ENCODE peak calls at places on chromosomes 3 and 15, in five cellular contexts. One of them, this sample, is unnamed.

GRCh38 chr15:26525096-26525495 is 247.8 kb downstream of the GABRB3 start:
- DNase-seq in cardiac fibroblast: no peak
- DNase-seq in Peyer's patch: no peak
- DNase-seq in stomach: no peak
- DNase-seq in thoracic aorta: no peak
- DNase-seq in this sample: no peak

GRCh38 chr3:194522579-194523046 is 35.8 kb upstream of the ATP13A3 start:
- DNase-seq in stomach: no peak
- DNase-seq in thoracic aorta: no peak
- DNase-seq in cardiac fibroblast: peak
- DNase-seq in Peyer's patch: no peak
- DNase-seq in this sample: no peak

GRCh38 chr3:132079150-132079549 is 44.3 kb upstream of the CPNE4 start:
- DNase-seq in thoracic aorta: no peak
- DNase-seq in stomach: no peak
- DNase-seq in Peyer's patch: no peak
- DNase-seq in cardiac fibroblast: peak
- DNase-seq in this sample: no peak

GRCh38 chr15:48928877-48929538 is 34.7 kb downstream of the SHC4 start:
- DNase-seq in cardiac fibroblast: no peak
- DNase-seq in stomach: no peak
- DNase-seq in thoracic aorta: no peak
- DNase-seq in Peyer's patch: no peak
- DNase-seq in this sample: no peak

GRCh38 chr15:38879909-38880471 is 315.4 kb upstream of the RASGRP1 start:
- DNase-seq in stomach: no peak
- DNase-seq in cardiac fibroblast: peak
- DNase-seq in thoracic aorta: no peak
- DNase-seq in Peyer's patch: peak
- DNase-seq in this sample: no peak

GRCh38 chr15:89436560-89437311 is 59.6 kb downstream of the RHCG start:
- DNase-seq in stomach: no peak
- DNase-seq in cardiac fibroblast: no peak
- DNase-seq in thoracic aorta: no peak
- DNase-seq in Peyer's patch: peak
- DNase-seq in this sample: no peak

GRCh38 chr3:69986419-69986818 is 13.1 kb upstream of the SAMMSON start:
- DNase-seq in Peyer's patch: no peak
- DNase-seq in cardiac fibroblast: no peak
- DNase-seq in stomach: no peak
- DNase-seq in thoracic aorta: no peak
- DNase-seq in this sample: no peak

GRCh38 chr3:156693166-156693565 is 18.8 kb downstream of the TIPARP start:
- DNase-seq in cardiac fibroblast: peak
- DNase-seq in stomach: no peak
- DNase-seq in thoracic aorta: no peak
- DNase-seq in Peyer's patch: no peak
- DNase-seq in this sample: no peak

GRCh38 chr3:119098620-119099222 is 47.2 kb upstream of the TEX55 start:
- DNase-seq in Peyer's patch: no peak
- DNase-seq in thoracic aorta: no peak
- DNase-seq in stomach: no peak
- DNase-seq in cardiac fibroblast: peak
- DNase-seq in this sample: no peak

GRCh38 chr3:9098716-9099675 is 135.7 kb upstream of the RAD18 start:
- DNase-seq in Peyer's patch: no peak
- DNase-seq in cardiac fibroblast: no peak
- DNase-seq in thoracic aorta: no peak
- DNase-seq in stomach: no peak
- DNase-seq in this sample: no peak

GRCh38 chr15:70702584-70702983 is 60.8 kb downstream of the UACA start:
- DNase-seq in thoracic aorta: no peak
- DNase-seq in stomach: no peak
- DNase-seq in cardiac fibroblast: no peak
- DNase-seq in Peyer's patch: no peak
- DNase-seq in this sample: no peak

GRCh38 chr3:55339390-55339789 is 147.7 kb downstream of the WNT5A start:
- DNase-seq in thoracic aorta: no peak
- DNase-seq in Peyer's patch: no peak
- DNase-seq in stomach: no peak
- DNase-seq in cardiac fibroblast: no peak
- DNase-seq in this sample: no peak

GRCh38 chr15:42444415-42445063 is 46.4 kb downstream of the ZNF106 start:
- DNase-seq in Peyer's patch: no peak
- DNase-seq in cardiac fibroblast: no peak
- DNase-seq in stomach: no peak
- DNase-seq in thoracic aorta: no peak
- DNase-seq in this sample: no peak

GRCh38 chr3:157693762-157694161 is 190.5 kb upstream of the VEPH1 start:
- DNase-seq in cardiac fibroblast: no peak
- DNase-seq in Peyer's patch: no peak
- DNase-seq in stomach: no peak
- DNase-seq in thoracic aorta: no peak
- DNase-seq in this sample: no peak

GRCh38 chr3:134857776-134858515 is 62.9 kb downstream of the EPHB1 start:
- DNase-seq in stomach: no peak
- DNase-seq in Peyer's patch: no peak
- DNase-seq in cardiac fibroblast: no peak
- DNase-seq in thoracic aorta: no peak
- DNase-seq in this sample: no peak

GRCh38 chr15:64503197-64503596 is 42.8 kb downstream of the ZNF609 start:
- DNase-seq in cardiac fibroblast: peak
- DNase-seq in stomach: no peak
- DNase-seq in Peyer's patch: no peak
- DNase-seq in thoracic aorta: no peak
- DNase-seq in this sample: no peak

DNA sequence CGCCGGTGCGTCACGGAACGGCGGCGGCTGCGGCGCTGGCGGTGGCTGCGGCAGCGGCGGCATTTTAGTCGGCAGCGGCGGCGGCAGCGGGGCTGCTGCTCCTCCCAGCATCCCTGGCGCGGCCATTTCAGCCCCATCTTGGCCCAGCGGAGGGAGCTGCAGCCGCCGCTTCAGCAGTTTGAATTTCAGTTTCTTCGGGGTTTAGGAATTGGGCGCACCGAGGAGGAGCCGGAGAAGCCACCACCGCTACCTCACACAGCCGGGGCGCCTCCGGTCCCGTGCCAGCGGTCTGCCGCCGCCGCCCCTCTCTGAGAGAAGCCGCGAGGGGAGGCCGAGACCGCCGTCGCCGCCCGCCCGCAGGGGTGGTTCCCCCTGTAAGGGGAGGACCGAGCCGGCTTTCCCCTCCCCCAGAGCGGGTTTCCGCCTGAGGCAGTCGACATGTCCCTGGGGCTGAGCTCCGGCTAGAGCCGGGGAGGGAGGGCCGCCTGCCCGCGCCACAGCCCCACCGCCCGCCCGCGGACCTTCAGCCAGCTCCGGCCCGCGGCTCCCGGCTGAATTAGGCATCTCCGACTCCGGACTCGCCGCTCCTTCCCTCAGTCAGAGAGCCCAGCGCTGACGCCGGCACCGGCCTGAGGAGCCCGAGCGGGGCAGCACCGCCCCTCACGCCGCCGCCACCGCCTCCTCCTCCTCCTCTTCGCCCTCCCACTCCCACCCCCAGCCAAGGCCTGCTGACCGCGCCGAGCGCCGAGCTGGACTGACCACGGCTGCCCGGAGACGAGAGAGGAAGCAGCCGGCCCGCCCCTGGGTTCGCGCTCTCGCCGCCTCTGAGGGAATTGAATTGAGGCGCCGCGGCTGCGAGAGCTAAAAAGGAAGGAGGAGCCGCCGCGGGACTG is at the start of gene TSC22D2:
- DNase-seq in thoracic aorta: peak
- DNase-seq in Peyer's patch: peak
- DNase-seq in cardiac fibroblast: peak
- DNase-seq in stomach: peak
- DNase-seq in this sample: peak
- TF ChIP-seq CTCF in thoracic aorta: no peak
- TF ChIP-seq CTCF in Peyer's patch: peak
- TF ChIP-seq CTCF in cardiac fibroblast: no peak
- TF ChIP-seq CTCF in stomach: no peak
- TF ChIP-seq CTCF in this sample: no peak

GRCh38 chr3:10457560-10457959 is 47.8 kb downstream of the ATP2B2 start:
- DNase-seq in Peyer's patch: no peak
- DNase-seq in thoracic aorta: no peak
- DNase-seq in cardiac fibroblast: no peak
- DNase-seq in stomach: no peak
- DNase-seq in this sample: no peak
- TF ChIP-seq CTCF in Peyer's patch: no peak
- TF ChIP-seq CTCF in thoracic aorta: no peak
- TF ChIP-seq CTCF in cardiac fibroblast: no peak
- TF ChIP-seq CTCF in stomach: no peak
- TF ChIP-seq CTCF in this sample: no peak

DNA sequence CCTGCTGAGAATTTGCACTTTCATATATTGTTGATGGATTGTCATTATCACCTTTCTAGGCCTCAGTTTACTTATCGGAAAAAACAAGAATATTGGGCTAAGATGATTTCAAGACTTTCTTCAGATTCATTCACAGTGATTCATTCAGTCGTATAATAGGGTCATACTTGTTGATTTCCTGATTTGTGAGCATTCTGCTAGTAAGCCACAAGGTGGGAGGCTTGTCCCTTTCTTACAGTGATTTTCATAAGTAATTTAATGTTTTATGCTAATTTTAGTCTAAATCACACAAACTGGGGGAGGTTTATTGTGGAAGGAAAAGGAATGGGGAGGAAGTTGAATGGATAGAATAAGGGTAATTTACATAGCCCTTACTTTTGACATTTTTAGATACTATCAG is 126.8 kb upstream of the GOLGA6L4 start:
- DNase-seq in Peyer's patch: no peak
- DNase-seq in cardiac fibroblast: peak
- DNase-seq in stomach: no peak
- DNase-seq in thoracic aorta: no peak
- DNase-seq in this sample: no peak
- TF ChIP-seq CTCF in Peyer's patch: no peak
- TF ChIP-seq CTCF in cardiac fibroblast: peak
- TF ChIP-seq CTCF in stomach: no peak
- TF ChIP-seq CTCF in thoracic aorta: no peak
- TF ChIP-seq CTCF in this sample: no peak

GRCh38 chr3:148879256-148879655 is 14.2 kb downstream of the CPA3 start:
- DNase-seq in cardiac fibroblast: no peak
- DNase-seq in Peyer's patch: no peak
- DNase-seq in stomach: no peak
- DNase-seq in thoracic aorta: no peak
- DNase-seq in this sample: no peak

GRCh38 chr3:148883163-148883562 is 18.1 kb downstream of the CPA3 start:
- DNase-seq in thoracic aorta: no peak
- DNase-seq in cardiac fibroblast: no peak
- DNase-seq in stomach: no peak
- DNase-seq in Peyer's patch: no peak
- DNase-seq in this sample: no peak

GRCh38 chr3:148882288-148882687 is 17.2 kb downstream of the CPA3 start:
- DNase-seq in stomach: no peak
- DNase-seq in cardiac fibroblast: peak
- DNase-seq in thoracic aorta: no peak
- DNase-seq in Peyer's patch: no peak
- DNase-seq in this sample: no peak

GRCh38 chr3:148881286-148881685 is 16.2 kb downstream of the CPA3 start:
- DNase-seq in stomach: no peak
- DNase-seq in cardiac fibroblast: no peak
- DNase-seq in thoracic aorta: no peak
- DNase-seq in Peyer's patch: no peak
- DNase-seq in this sample: no peak

GRCh38 chr3:148880681-148881080 is 15.6 kb downstream of the CPA3 start:
- DNase-seq in Peyer's patch: no peak
- DNase-seq in thoracic aorta: no peak
- DNase-seq in cardiac fibroblast: no peak
- DNase-seq in stomach: no peak
- DNase-seq in this sample: no peak
- TF ChIP-seq CTCF in Peyer's patch: peak
- TF ChIP-seq CTCF in thoracic aorta: no peak
- TF ChIP-seq CTCF in cardiac fibroblast: no peak
- TF ChIP-seq CTCF in stomach: no peak
- TF ChIP-seq CTCF in this sample: peak

GRCh38 chr3:10973196-10973595 is 19.4 kb upstream of the SLC6A1 start:
- DNase-seq in cardiac fibroblast: no peak
- DNase-seq in thoracic aorta: no peak
- DNase-seq in stomach: no peak
- DNase-seq in Peyer's patch: no peak
- DNase-seq in this sample: no peak
- TF ChIP-seq CTCF in cardiac fibroblast: no peak
- TF ChIP-seq CTCF in thoracic aorta: no peak
- TF ChIP-seq CTCF in stomach: no peak
- TF ChIP-seq CTCF in Peyer's patch: no peak
- TF ChIP-seq CTCF in this sample: no peak

DNA sequence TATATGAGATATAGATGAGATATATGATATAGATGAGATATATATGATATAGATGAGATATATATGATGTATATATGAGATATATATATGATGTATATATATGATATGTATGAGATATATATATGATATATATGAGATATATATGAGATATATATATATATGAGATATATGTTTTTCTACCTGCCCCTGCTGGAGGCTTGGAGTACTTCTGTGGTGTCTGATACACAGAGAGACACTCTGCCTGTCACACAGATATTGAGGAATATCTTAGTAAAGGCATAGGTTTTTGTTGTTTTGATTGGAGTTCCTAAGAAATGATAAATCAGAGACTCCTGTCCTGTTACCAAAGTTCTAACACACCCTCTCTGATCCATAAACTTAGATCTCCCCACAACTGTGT is 43.0 kb downstream of the TMEM41A start:
- DNase-seq in stomach: no peak
- DNase-seq in cardiac fibroblast: no peak
- DNase-seq in Peyer's patch: no peak
- DNase-seq in thoracic aorta: no peak
- DNase-seq in this sample: no peak
- TF ChIP-seq CTCF in stomach: no peak
- TF ChIP-seq CTCF in cardiac fibroblast: peak
- TF ChIP-seq CTCF in Peyer's patch: no peak
- TF ChIP-seq CTCF in thoracic aorta: no peak
- TF ChIP-seq CTCF in this sample: no peak

DNA sequence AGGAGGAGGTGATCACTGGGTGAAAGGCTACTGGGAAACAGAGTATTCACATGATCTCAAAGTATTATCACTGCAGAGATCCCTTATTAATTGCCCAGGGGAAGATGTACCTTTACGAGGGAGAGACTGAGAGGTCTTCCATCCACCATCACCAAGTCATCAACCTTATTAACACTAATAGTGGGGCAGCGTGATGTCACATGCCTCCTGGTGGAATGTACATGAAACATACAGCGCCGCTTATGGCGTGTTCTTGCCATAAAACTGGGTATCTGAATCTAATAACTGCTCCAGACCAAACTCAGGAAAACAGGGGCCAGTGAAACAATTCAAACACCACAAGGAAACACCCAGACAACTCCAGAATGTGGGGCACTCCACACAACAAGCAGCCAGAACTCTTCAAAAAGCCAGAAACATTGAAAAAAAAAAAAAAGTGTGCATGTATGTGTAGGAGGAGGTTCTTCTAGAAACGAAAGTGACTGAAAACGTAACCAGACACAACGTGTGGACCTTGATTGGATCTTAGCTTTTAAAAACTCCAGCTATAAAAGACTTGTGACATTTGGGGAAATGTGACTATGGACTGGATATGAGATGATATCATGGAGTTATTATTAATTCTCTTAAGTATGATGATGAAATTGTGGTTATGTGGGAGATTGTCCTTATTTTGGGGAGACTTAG is 4.6 kb downstream of the STIMATE start:
- DNase-seq in cardiac fibroblast: peak
- DNase-seq in Peyer's patch: peak
- DNase-seq in stomach: no peak
- DNase-seq in thoracic aorta: no peak
- DNase-seq in this sample: no peak
- TF ChIP-seq CTCF in cardiac fibroblast: no peak
- TF ChIP-seq CTCF in Peyer's patch: peak
- TF ChIP-seq CTCF in stomach: no peak
- TF ChIP-seq CTCF in thoracic aorta: no peak
- TF ChIP-seq CTCF in this sample: peak